ENCODE peak calls at places on chromosomes 12 and 14, in eight cellular contexts. V is ovary, R is H54, J is tibial nerve, H is IMR-90, K is stomach, T is A549, X is GM12891. D is an unnamed sample.

GRCh38 chr12:109524466-109525278 is 47.2 kb downstream of the UBE3B start:
- DNase-seq in V (no peak), R (no peak), J (no peak), H (no peak), K (no peak), T (no peak), X (no peak), D (no peak)

GRCh38 chr12:75479963-75480461 is 543 bp upstream of the GLIPR1 start:
- DNase-seq in V (no peak), R (no peak), J (no peak), H (peak; percentile 81), K (no peak), T (no peak), X (no peak), D (no peak)

GRCh38 chr12:3134526-3135135 is 57.5 kb downstream of the TSPAN9 start:
- DNase-seq in V (no peak), R (no peak), J (no peak), H (no peak), K (no peak), T (no peak), X (no peak), D (no peak)

GRCh38 chr12:109706747-109707469 is 6.7 kb upstream of the FAM222A start:
- DNase-seq in V (no peak), R (no peak), J (no peak), H (no peak), K (no peak), T (no peak), X (no peak), D (no peak)

GRCh38 chr14:81275995-81276698 is 55.4 kb upstream of the GTF2A1 start:
- DNase-seq in V (no peak), R (no peak), J (no peak), H (no peak), K (no peak), T (no peak), X (no peak), D (peak; percentile 31)

GRCh38 chr12:48862691-48863090 is 3.0 kb downstream of the RND1 start:
- DNase-seq in V (no peak), R (no peak), J (no peak), H (no peak), K (no peak), T (no peak), X (no peak), D (no peak)

GRCh38 chr12:124993568-124994434 is at the start of gene BRI3BP:
- DNase-seq in V (no peak), R (peak; percentile 68), J (no peak), H (peak; percentile 37), K (peak; percentile 75), T (peak; percentile 67), X (no peak), D (no peak)

GRCh38 chr12:113732916-113733315 is 233.2 kb downstream of the RBM19 start:
- DNase-seq in V (no peak), R (no peak), J (no peak), H (no peak), K (no peak), T (no peak), X (no peak), D (no peak)

GRCh38 chr14:104547310-104547997 is 32.1 kb upstream of the C14orf180 start:
- DNase-seq in V (no peak), R (no peak), J (no peak), H (no peak), K (no peak), T (no peak), X (no peak), D (no peak)

GRCh38 chr14:39266589-39266870 is 32.8 kb downstream of the MIA2 start:
- DNase-seq in V (peak; percentile 53), R (peak; percentile 9), J (peak; percentile 18), H (peak; percentile 34), K (peak; percentile 90), T (peak; percentile 70), X (no peak), D (no peak)

GRCh38 chr14:101791919-101792572 is 30.5 kb downstream of the PPP2R5C start:
- DNase-seq in V (no peak), R (no peak), J (no peak), H (peak; percentile 78), K (no peak), T (no peak), X (no peak), D (no peak)

GRCh38 chr12:13941258-13942249 is 39.8 kb downstream of the GRIN2B start:
- DNase-seq in V (no peak), R (peak; percentile 34), J (no peak), H (peak; percentile 0), K (peak; percentile 75), T (peak; percentile 96), X (peak; percentile 10), D (peak; percentile 75)

GRCh38 chr14:96125536-96125935 is 79.1 kb upstream of the BDKRB2 start:
- DNase-seq in V (no peak), R (no peak), J (no peak), H (no peak), K (no peak), T (no peak), X (no peak), D (no peak)

GRCh38 chr14:94111276-94112095 is 950 bp downstream of the IFI27 start:
- DNase-seq in V (peak; percentile 26), R (no peak), J (no peak), H (no peak), K (no peak), T (no peak), X (no peak), D (no peak)

GRCh38 chr14:94113073-94113472 is 2.5 kb downstream of the IFI27 start:
- DNase-seq in V (no peak), R (no peak), J (no peak), H (no peak), K (peak; percentile 14), T (no peak), X (no peak), D (no peak)

GRCh38 chr14:94109915-94110250 is 653 bp upstream of the IFI27 start:
- DNase-seq in V (no peak), R (no peak), J (no peak), H (no peak), K (no peak), T (no peak), X (no peak), D (no peak)

GRCh38 chr14:94112513-94113060 is 2.1 kb downstream of the IFI27 start:
- DNase-seq in V (no peak), R (no peak), J (no peak), H (no peak), K (peak; percentile 26), T (no peak), X (no peak), D (no peak)

GRCh38 chr14:94110552-94111181 is at the start of gene IFI27:
- DNase-seq in V (peak; percentile 71), R (peak; percentile 26), J (peak; percentile 59), H (peak; percentile 41), K (peak; percentile 79), T (no peak), X (no peak), D (no peak)
- TF ChIP-seq POLR2A in V (peak; percentile 34), R (no peak), J (peak; percentile 76), H (no peak), K (no peak), T (no peak), X (no peak), D (peak; percentile 22)

GRCh38 chr12:112466011-112466422 is 47.3 kb downstream of the PTPN11 start:
- DNase-seq in V (no peak), R (no peak), J (no peak), H (no peak), K (peak; percentile 30), T (no peak), X (no peak), D (no peak)
- TF ChIP-seq POLR2A in V (no peak), R (no peak), J (no peak), H (no peak), K (no peak), T (no peak), X (no peak), D (no peak)

DNA sequence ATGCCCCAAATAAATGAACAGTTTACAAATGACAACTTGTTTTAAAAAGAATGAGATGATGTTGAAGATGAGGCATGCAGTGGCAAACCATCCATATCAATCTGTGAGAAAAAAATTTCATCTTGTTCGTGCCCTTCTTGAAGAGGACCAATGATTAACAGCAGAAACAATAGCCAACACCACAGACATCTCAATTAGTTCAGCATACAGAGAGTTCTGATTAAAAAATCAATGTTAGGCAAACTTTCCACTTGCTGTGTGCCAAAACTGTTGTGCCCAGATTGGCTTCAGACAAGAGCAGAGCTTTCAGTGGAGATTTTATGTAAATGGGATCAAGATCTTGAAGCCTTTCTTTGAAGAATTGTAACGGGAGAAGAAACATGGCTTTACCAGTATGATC is 329.9 kb downstream of the BMP4 start:
- DNase-seq in V (no peak), R (no peak), J (no peak), H (no peak), K (no peak), T (no peak), X (no peak), D (no peak)
- TF ChIP-seq POLR2A in V (no peak), R (no peak), J (no peak), H (no peak), K (no peak), T (no peak), X (no peak), D (no peak)

GRCh38 chr14:50000215-50001145 is 107.6 kb downstream of the ARF6 start:
- DNase-seq in V (peak; percentile 30), R (no peak), J (no peak), H (peak; percentile 84), K (peak; percentile 56), T (peak; percentile 50), X (no peak), D (no peak)
- TF ChIP-seq POLR2A in V (no peak), R (no peak), J (no peak), H (peak; percentile 45), K (no peak), T (peak; percentile 9), X (peak; percentile 54), D (no peak)

DNA sequence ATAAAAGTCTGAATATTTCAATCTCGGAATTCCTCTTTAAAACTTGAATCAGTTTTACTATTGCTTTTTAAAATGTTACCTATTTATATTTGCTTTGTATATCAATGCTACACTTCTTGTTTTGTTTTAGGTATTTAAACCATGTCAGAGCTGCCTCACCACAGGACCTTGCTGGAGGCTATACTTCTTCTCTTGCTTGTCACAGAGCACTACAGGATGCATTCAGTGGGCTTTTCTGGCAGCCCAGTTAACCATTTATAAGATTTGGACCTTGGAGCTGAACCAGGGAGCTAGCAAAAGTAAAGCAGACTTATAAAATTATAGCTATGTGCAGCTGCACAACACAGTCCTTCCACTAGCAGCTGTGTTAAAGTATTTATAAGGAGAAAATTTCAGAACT is 12.8 kb downstream of the TRMT5 start:
- DNase-seq in V (no peak), R (no peak), J (no peak), H (no peak), K (no peak), T (no peak), X (no peak), D (no peak)
- TF ChIP-seq POLR2A in V (no peak), R (no peak), J (no peak), H (no peak), K (no peak), T (no peak), X (no peak), D (no peak)